ENCODE peak calls at places on chromosome 10, in seven cellular contexts. S is adrenal gland; M is RWPE2; K is cardiac muscle cell; W is kidney; I is CD4-positive, alpha-beta T cell; J is lower leg skin. P is an unnamed sample.
A peak's percentile ranks its signal among the peaks of the same experiment; 100 is the strongest.

GRCh38 chr10:43735907-43736306 is 87.2 kb upstream of the ZNF32 start:
- DNase-seq in K (no peak), M (no peak), S (no peak), J (no peak), I (no peak), W (no peak), P (no peak)

GRCh38 chr10:103765981-103766380 is 89.4 kb downstream of the SH3PXD2A start:
- DNase-seq in J (no peak), K (no peak), S (no peak), W (peak; percentile 89), M (no peak), I (peak; percentile 82), P (no peak)

GRCh38 chr10:16995867-16996529 is 133.6 kb downstream of the CUBN start:
- DNase-seq in K (peak; percentile 85), J (no peak), S (no peak), W (no peak), I (no peak), M (no peak), P (no peak)

GRCh38 chr10:49622426-49623425 is 8.9 kb downstream of the CHAT start:
- DNase-seq in I (no peak), S (no peak), J (peak; percentile 56), M (peak; percentile 23), K (no peak), W (no peak), P (peak; percentile 25)

GRCh38 chr10:93406367-93407145 is 75.6 kb downstream of the MYOF start:
- DNase-seq in S (no peak), M (no peak), K (peak; percentile 57), J (no peak), W (no peak), I (no peak), P (no peak)

GRCh38 chr10:103204353-103205255 is 11.5 kb upstream of the NT5C2 start:
- DNase-seq in S (peak; percentile 80), K (no peak), W (no peak), I (no peak), M (no peak), J (no peak), P (no peak)

GRCh38 chr10:86389441-86390193 is 23.0 kb upstream of the GRID1 start:
- DNase-seq in I (no peak), S (peak; percentile 53), J (peak; percentile 81), K (peak; percentile 74), M (no peak), W (peak; percentile 83), P (no peak)

GRCh38 chr10:114758331-114758730 is 63.2 kb upstream of the FHIP2A start:
- DNase-seq in K (no peak), W (no peak), I (no peak), M (no peak), S (no peak), J (no peak), P (no peak)

GRCh38 chr10:104122273-104123107 is 519 bp downstream of the SFR1 start:
- DNase-seq in I (no peak), K (peak; percentile 18), J (peak; percentile 87), W (no peak), M (no peak), S (no peak), P (no peak)

GRCh38 chr10:43201545-43202131 is 63.4 kb downstream of the CSGALNACT2 start:
- DNase-seq in M (no peak), J (peak; percentile 70), K (no peak), S (peak; percentile 40), I (no peak), W (peak; percentile 53), P (no peak)

GRCh38 chr10:89302628-89303027 is 782 bp downstream of the IFIT2 start:
- DNase-seq in M (no peak), I (no peak), S (no peak), J (no peak), K (no peak), W (no peak), P (no peak)

GRCh38 chr10:45354261-45354660 is 19.8 kb upstream of the ALOX5 start:
- DNase-seq in W (no peak), K (no peak), M (no peak), I (no peak), S (peak; percentile 67), J (peak; percentile 89), P (peak; percentile 79)

GRCh38 chr10:58742141-58742540 is 229.5 kb downstream of the BICC1 start:
- DNase-seq in S (no peak), K (no peak), I (no peak), W (no peak), J (no peak), M (no peak), P (no peak)

GRCh38 chr10:86599729-86600128 is 54.6 kb upstream of the OPN4 start:
- DNase-seq in J (peak; percentile 84), I (no peak), M (no peak), K (no peak), W (no peak), S (no peak), P (no peak)

GRCh38 chr10:24255907-24256306 is 47.0 kb downstream of the KIAA1217 start:
- DNase-seq in S (peak; percentile 71), M (peak; percentile 90), J (peak; percentile 90), W (no peak), K (no peak), I (no peak), P (no peak)

GRCh38 chr10:126169899-126170298 is 218.4 kb downstream of the ADAM12 start:
- DNase-seq in S (no peak), M (no peak), K (no peak), J (no peak), I (no peak), W (no peak), P (no peak)

DNA sequence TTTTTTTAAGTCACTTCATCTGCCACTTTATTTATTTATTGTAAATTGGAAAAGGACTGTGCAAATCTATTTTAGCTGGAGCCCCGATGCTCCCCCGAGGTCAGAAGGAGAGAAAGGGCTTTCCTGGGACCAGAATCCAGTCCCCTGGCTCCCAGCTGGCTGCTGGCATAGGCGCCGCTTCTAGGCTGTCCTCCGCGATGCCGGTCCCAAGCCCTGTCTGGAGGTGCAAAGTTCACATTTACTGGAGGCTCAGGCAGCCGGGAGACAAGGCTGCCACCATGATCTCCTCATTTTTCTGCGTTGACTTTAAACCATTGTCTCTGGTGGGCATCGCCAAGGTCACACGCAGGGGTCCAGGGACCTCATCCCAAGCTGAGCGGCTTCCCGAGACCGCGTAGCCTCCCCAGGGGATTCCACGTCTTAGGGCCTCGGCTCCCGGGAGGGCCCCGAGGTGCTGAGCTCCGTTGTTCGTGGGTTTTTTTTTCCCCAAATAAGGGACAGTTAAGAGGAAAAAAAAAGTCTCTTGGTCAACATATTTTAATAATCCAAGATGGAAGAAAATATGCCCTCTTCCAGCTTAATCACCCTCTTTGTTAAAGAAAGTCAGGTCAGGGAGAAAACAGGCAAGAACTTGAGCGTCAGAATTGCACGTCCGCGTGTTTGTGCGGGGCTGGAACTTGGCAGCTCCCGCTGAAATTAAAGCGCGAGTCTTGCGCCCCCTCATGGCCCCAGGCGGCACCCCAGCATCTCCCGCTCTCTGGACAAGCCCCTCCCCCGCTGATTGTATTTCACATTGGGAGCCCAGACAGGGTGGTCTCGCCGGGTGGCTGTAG is 11.9 kb downstream of the RGR start:
- DNase-seq in J (peak; percentile 89), W (no peak), M (no peak), I (peak; percentile 17), K (peak; percentile 68), S (no peak), P (no peak)
- TF ChIP-seq CTCF in J (no peak), W (no peak), M (peak; percentile 22), I (peak; percentile 37), K (peak; percentile 70), S (peak; percentile 18), P (peak; percentile 52)

GRCh38 chr10:22438714-22439113 is 93.4 kb downstream of the SPAG6 start:
- DNase-seq in M (no peak), K (no peak), S (no peak), J (no peak), W (no peak), I (no peak), P (no peak)

GRCh38 chr10:22435650-22436049 is 90.4 kb downstream of the SPAG6 start:
- DNase-seq in I (no peak), K (no peak), M (no peak), J (no peak), S (peak; percentile 51), W (no peak), P (no peak)

GRCh38 chr10:22437620-22438588 is 92.6 kb downstream of the SPAG6 start:
- DNase-seq in I (no peak), M (no peak), J (peak; percentile 92), W (no peak), S (no peak), K (peak; percentile 45), P (no peak)

GRCh38 chr10:22436526-22436892 is 91.2 kb downstream of the SPAG6 start:
- DNase-seq in K (no peak), J (peak; percentile 93), M (no peak), S (peak; percentile 58), W (peak; percentile 86), I (no peak), P (no peak)

DNA sequence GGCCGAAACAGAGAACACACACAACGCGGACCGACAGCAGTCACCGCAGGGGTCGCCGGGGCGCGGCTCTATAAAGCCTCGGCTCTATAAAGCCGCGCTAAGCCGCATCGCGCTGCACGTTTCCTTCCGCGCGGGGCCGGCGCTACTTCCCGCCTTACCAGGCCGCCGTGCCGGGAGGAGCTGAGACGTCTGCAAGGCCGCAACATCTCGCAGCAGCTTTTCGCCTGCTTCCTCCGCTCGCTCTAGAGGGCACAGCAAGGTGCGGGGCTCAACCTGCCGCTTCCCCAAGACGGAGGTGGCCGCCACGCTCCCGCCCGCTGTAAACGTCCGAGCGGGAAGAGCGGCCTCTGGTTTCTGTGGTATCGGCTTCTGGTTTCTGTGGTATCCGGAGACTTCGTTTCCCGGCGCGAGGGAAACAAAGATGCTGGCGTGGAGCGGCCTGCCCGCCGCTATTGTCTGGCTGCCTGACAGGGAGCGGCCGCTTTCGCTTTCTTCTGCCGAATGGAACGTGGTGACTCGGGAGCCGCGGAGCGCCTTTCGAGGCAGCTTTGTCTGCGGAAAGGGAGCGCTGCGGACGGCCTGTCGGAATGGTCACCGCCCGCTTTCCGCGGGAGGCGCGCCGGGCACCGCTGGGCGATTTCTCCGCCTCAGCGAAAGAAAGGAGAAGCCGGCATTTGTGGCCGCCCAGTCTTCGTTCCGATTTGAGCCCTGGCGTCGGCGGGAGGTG is 91.8 kb downstream of the SPAG6 start:
- DNase-seq in J (peak; percentile 98), S (peak; percentile 95), K (peak; percentile 97), M (peak; percentile 78), I (peak; percentile 91), W (peak; percentile 97), P (peak; percentile 83)
- TF ChIP-seq CTCF in J (no peak), S (no peak), K (peak; percentile 4), M (peak; percentile 10), I (peak; percentile 11), W (no peak), P (no peak)

DNA sequence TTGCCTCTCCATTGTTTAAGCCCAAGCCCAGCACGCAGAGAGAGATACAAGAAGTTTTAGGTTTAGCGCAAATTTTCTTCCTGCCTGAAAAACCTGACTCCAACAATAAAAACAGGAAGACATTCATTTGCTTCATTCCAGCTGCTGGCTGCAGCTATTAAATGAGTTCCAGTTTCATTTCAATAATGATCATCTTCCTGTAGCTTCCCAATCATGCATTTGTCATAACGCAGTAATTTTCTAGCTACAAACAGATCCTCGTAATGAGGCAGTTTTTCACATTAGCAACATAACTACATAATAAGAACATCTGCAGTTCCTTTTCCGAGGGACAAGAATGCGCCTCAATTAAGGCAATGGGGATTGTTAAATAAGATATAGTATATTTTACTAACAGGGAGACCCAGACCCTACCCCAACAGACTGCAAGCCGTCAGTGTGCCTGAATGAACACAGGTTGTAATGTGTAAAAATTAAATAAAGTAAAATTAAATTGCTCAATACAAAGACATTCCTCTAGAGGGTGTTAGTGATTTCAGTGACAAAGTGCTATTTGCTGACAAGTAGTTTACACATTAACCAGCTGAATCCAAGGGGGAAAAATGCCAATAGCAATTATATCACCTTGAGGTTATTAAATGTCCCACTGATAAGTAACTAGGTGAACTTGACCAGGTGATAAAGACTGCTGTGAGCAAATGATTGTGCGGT is 110.7 kb downstream of the EBF3 start:
- DNase-seq in I (no peak), S (no peak), W (no peak), J (peak; percentile 12), M (no peak), K (peak; percentile 38), P (no peak)
- TF ChIP-seq CTCF in I (no peak), S (no peak), W (peak; percentile 43), J (no peak), M (peak; percentile 40), K (peak; percentile 44), P (peak; percentile 20)

GRCh38 chr10:112214335-112214941 is 30.9 kb upstream of the GPAM start:
- DNase-seq in M (no peak), J (no peak), W (no peak), K (no peak), S (no peak), I (no peak), P (no peak)
- TF ChIP-seq CTCF in M (no peak), J (no peak), W (no peak), K (no peak), S (no peak), I (no peak), P (no peak)